ENCODE peak calls at places on chromosomes 7 and 10, in nine cellular contexts. One of them, this sample, is unnamed. For H3K9me3, the result is how much of the 10 kb centered on the place peaks cover.

GRCh38 chr7:144747961-144748360 is 87.9 kb downstream of the TPK1 start:
- DNase-seq in IMR-90: no peak
- DNase-seq in colonic mucosa: no peak
- DNase-seq in pancreas: no peak
- DNase-seq in CD8-positive, alpha-beta memory T cell: no peak
- DNase-seq in effector memory CD4-positive, alpha-beta T cell: no peak
- DNase-seq in PC-3: no peak
- DNase-seq in A549: no peak
- DNase-seq in tibial nerve: no peak
- DNase-seq in this sample: no peak

GRCh38 chr10:115827650-115828049 is 445.4 kb downstream of the GFRA1 start:
- DNase-seq in effector memory CD4-positive, alpha-beta T cell: no peak
- DNase-seq in tibial nerve: no peak
- DNase-seq in CD8-positive, alpha-beta memory T cell: no peak
- DNase-seq in PC-3: no peak
- DNase-seq in A549: no peak
- DNase-seq in IMR-90: peak
- DNase-seq in pancreas: no peak
- DNase-seq in colonic mucosa: no peak
- DNase-seq in this sample: no peak

GRCh38 chr7:1969459-1970284 is 263.1 kb downstream of the MAD1L1 start:
- DNase-seq in CD8-positive, alpha-beta memory T cell: no peak
- DNase-seq in effector memory CD4-positive, alpha-beta T cell: no peak
- DNase-seq in pancreas: peak
- DNase-seq in PC-3: no peak
- DNase-seq in colonic mucosa: no peak
- DNase-seq in tibial nerve: no peak
- DNase-seq in A549: no peak
- DNase-seq in IMR-90: no peak
- DNase-seq in this sample: no peak

GRCh38 chr10:25557136-25557535 is 376.9 kb upstream of the MYO3A start:
- DNase-seq in PC-3: no peak
- DNase-seq in A549: no peak
- DNase-seq in CD8-positive, alpha-beta memory T cell: no peak
- DNase-seq in effector memory CD4-positive, alpha-beta T cell: no peak
- DNase-seq in tibial nerve: no peak
- DNase-seq in pancreas: no peak
- DNase-seq in colonic mucosa: no peak
- DNase-seq in IMR-90: no peak
- DNase-seq in this sample: no peak

GRCh38 chr7:5428470-5429252 is 5.0 kb upstream of the TNRC18 start:
- DNase-seq in PC-3: peak
- DNase-seq in pancreas: peak
- DNase-seq in IMR-90: peak
- DNase-seq in tibial nerve: peak
- DNase-seq in CD8-positive, alpha-beta memory T cell: no peak
- DNase-seq in A549: no peak
- DNase-seq in effector memory CD4-positive, alpha-beta T cell: no peak
- DNase-seq in colonic mucosa: peak
- DNase-seq in this sample: no peak

GRCh38 chr7:47885309-47886000 is 62.8 kb downstream of the PKD1L1 start:
- DNase-seq in colonic mucosa: no peak
- DNase-seq in A549: no peak
- DNase-seq in tibial nerve: no peak
- DNase-seq in IMR-90: no peak
- DNase-seq in effector memory CD4-positive, alpha-beta T cell: no peak
- DNase-seq in PC-3: no peak
- DNase-seq in CD8-positive, alpha-beta memory T cell: no peak
- DNase-seq in pancreas: no peak
- DNase-seq in this sample: no peak

GRCh38 chr7:25940086-25940906 is 211.7 kb upstream of the NFE2L3 start:
- DNase-seq in IMR-90: no peak
- DNase-seq in A549: no peak
- DNase-seq in tibial nerve: no peak
- DNase-seq in CD8-positive, alpha-beta memory T cell: no peak
- DNase-seq in colonic mucosa: no peak
- DNase-seq in pancreas: no peak
- DNase-seq in effector memory CD4-positive, alpha-beta T cell: no peak
- DNase-seq in PC-3: no peak
- DNase-seq in this sample: no peak

GRCh38 chr10:43120948-43121290 is 17.3 kb upstream of the CSGALNACT2 start:
- DNase-seq in IMR-90: peak
- DNase-seq in effector memory CD4-positive, alpha-beta T cell: no peak
- DNase-seq in A549: no peak
- DNase-seq in pancreas: no peak
- DNase-seq in tibial nerve: peak
- DNase-seq in CD8-positive, alpha-beta memory T cell: peak
- DNase-seq in PC-3: no peak
- DNase-seq in colonic mucosa: no peak
- DNase-seq in this sample: no peak

GRCh38 chr7:158044156-158044823 is 543.3 kb downstream of the PTPRN2 start:
- DNase-seq in PC-3: no peak
- DNase-seq in A549: no peak
- DNase-seq in pancreas: no peak
- DNase-seq in colonic mucosa: no peak
- DNase-seq in tibial nerve: no peak
- DNase-seq in CD8-positive, alpha-beta memory T cell: no peak
- DNase-seq in IMR-90: no peak
- DNase-seq in effector memory CD4-positive, alpha-beta T cell: no peak
- DNase-seq in this sample: no peak

GRCh38 chr7:158050441-158051371 is 536.9 kb downstream of the PTPRN2 start:
- DNase-seq in colonic mucosa: no peak
- DNase-seq in IMR-90: no peak
- DNase-seq in PC-3: no peak
- DNase-seq in tibial nerve: no peak
- DNase-seq in pancreas: no peak
- DNase-seq in CD8-positive, alpha-beta memory T cell: no peak
- DNase-seq in effector memory CD4-positive, alpha-beta T cell: no peak
- DNase-seq in A549: no peak
- DNase-seq in this sample: no peak

GRCh38 chr7:158049271-158049670 is 538.4 kb downstream of the PTPRN2 start:
- DNase-seq in A549: no peak
- DNase-seq in pancreas: no peak
- DNase-seq in CD8-positive, alpha-beta memory T cell: no peak
- DNase-seq in effector memory CD4-positive, alpha-beta T cell: no peak
- DNase-seq in PC-3: no peak
- DNase-seq in colonic mucosa: no peak
- DNase-seq in tibial nerve: no peak
- DNase-seq in IMR-90: no peak
- DNase-seq in this sample: no peak

GRCh38 chr7:158048569-158048968 is 539.1 kb downstream of the PTPRN2 start:
- DNase-seq in effector memory CD4-positive, alpha-beta T cell: no peak
- DNase-seq in colonic mucosa: no peak
- DNase-seq in PC-3: no peak
- DNase-seq in pancreas: no peak
- DNase-seq in tibial nerve: no peak
- DNase-seq in CD8-positive, alpha-beta memory T cell: no peak
- DNase-seq in A549: no peak
- DNase-seq in IMR-90: no peak
- DNase-seq in this sample: no peak

DNA sequence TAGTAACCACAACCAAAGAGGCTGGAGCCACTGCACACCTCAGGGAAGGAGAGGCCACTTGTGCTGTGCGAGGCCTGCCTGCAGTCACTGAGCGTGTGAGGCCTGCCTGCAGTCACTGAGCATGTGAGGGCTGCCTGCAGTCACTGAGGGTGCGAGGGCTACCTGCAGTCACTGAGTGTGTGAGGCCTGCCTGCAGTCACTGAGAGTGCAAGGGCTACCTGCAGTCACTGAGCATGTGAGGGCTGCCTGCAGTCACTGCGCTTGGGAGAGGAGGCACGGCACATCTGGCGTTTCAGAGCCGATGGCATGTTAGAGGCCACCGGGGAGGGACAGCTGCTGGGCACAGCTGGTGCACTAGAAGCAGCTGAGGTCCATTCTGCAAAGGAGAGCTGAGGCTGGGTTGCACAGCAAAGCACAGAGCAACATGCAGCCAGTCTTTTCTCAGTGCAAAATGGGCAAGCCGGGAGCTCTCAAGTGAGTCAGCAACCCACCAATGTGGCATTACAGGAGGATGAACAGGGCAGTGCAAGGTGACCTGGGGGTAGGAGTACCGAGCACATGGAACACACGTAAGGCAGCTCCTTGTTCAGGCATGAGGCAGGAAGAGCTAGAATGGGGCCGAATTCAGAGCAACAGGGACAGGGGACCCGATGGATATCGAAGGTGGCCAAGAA is 540.1 kb downstream of the PTPRN2 start:
- DNase-seq in IMR-90: no peak
- DNase-seq in tibial nerve: no peak
- DNase-seq in A549: no peak
- DNase-seq in pancreas: no peak
- DNase-seq in PC-3: no peak
- DNase-seq in colonic mucosa: no peak
- DNase-seq in CD8-positive, alpha-beta memory T cell: no peak
- DNase-seq in effector memory CD4-positive, alpha-beta T cell: no peak
- DNase-seq in this sample: no peak
- H3K9me3 ChIP-seq in IMR-90: under half
- H3K9me3 ChIP-seq in tibial nerve: under half
- H3K9me3 ChIP-seq in A549: under half
- H3K9me3 ChIP-seq in pancreas: under half
- H3K9me3 ChIP-seq in PC-3: under half
- H3K9me3 ChIP-seq in colonic mucosa: under half
- H3K9me3 ChIP-seq in CD8-positive, alpha-beta memory T cell: under half
- H3K9me3 ChIP-seq in effector memory CD4-positive, alpha-beta T cell: under half
- H3K9me3 ChIP-seq in this sample: under half

GRCh38 chr7:4297843-4298219 is 384.3 kb upstream of the FOXK1 start:
- DNase-seq in effector memory CD4-positive, alpha-beta T cell: no peak
- DNase-seq in IMR-90: no peak
- DNase-seq in pancreas: no peak
- DNase-seq in tibial nerve: no peak
- DNase-seq in CD8-positive, alpha-beta memory T cell: peak
- DNase-seq in A549: no peak
- DNase-seq in PC-3: no peak
- DNase-seq in colonic mucosa: no peak
- DNase-seq in this sample: no peak

GRCh38 chr7:4302203-4302905 is 379.7 kb upstream of the FOXK1 start:
- DNase-seq in tibial nerve: no peak
- DNase-seq in colonic mucosa: no peak
- DNase-seq in A549: no peak
- DNase-seq in effector memory CD4-positive, alpha-beta T cell: no peak
- DNase-seq in PC-3: no peak
- DNase-seq in IMR-90: no peak
- DNase-seq in CD8-positive, alpha-beta memory T cell: no peak
- DNase-seq in pancreas: no peak
- DNase-seq in this sample: no peak

GRCh38 chr7:4299431-4299830 is 382.7 kb upstream of the FOXK1 start:
- DNase-seq in IMR-90: no peak
- DNase-seq in A549: no peak
- DNase-seq in CD8-positive, alpha-beta memory T cell: peak
- DNase-seq in tibial nerve: no peak
- DNase-seq in PC-3: no peak
- DNase-seq in pancreas: no peak
- DNase-seq in effector memory CD4-positive, alpha-beta T cell: no peak
- DNase-seq in colonic mucosa: no peak
- DNase-seq in this sample: peak

GRCh38 chr7:4297165-4297842 is 384.8 kb upstream of the FOXK1 start:
- DNase-seq in CD8-positive, alpha-beta memory T cell: peak
- DNase-seq in pancreas: no peak
- DNase-seq in tibial nerve: no peak
- DNase-seq in A549: no peak
- DNase-seq in PC-3: no peak
- DNase-seq in IMR-90: no peak
- DNase-seq in effector memory CD4-positive, alpha-beta T cell: no peak
- DNase-seq in colonic mucosa: no peak
- DNase-seq in this sample: no peak
- H3K9me3 ChIP-seq in CD8-positive, alpha-beta memory T cell: under half
- H3K9me3 ChIP-seq in pancreas: under half
- H3K9me3 ChIP-seq in tibial nerve: under half
- H3K9me3 ChIP-seq in A549: under half
- H3K9me3 ChIP-seq in PC-3: under half
- H3K9me3 ChIP-seq in IMR-90: under half
- H3K9me3 ChIP-seq in effector memory CD4-positive, alpha-beta T cell: under half
- H3K9me3 ChIP-seq in colonic mucosa: under half
- H3K9me3 ChIP-seq in this sample: under half

GRCh38 chr7:131302876-131303707 is 24.6 kb upstream of the MKLN1 start:
- DNase-seq in PC-3: peak
- DNase-seq in effector memory CD4-positive, alpha-beta T cell: no peak
- DNase-seq in A549: peak
- DNase-seq in tibial nerve: no peak
- DNase-seq in pancreas: no peak
- DNase-seq in colonic mucosa: peak
- DNase-seq in IMR-90: peak
- DNase-seq in CD8-positive, alpha-beta memory T cell: peak
- DNase-seq in this sample: peak

GRCh38 chr7:131306777-131307176 is 20.9 kb upstream of the MKLN1 start:
- DNase-seq in A549: no peak
- DNase-seq in CD8-positive, alpha-beta memory T cell: no peak
- DNase-seq in PC-3: no peak
- DNase-seq in tibial nerve: no peak
- DNase-seq in pancreas: no peak
- DNase-seq in colonic mucosa: no peak
- DNase-seq in IMR-90: no peak
- DNase-seq in effector memory CD4-positive, alpha-beta T cell: no peak
- DNase-seq in this sample: no peak

GRCh38 chr7:131305152-131305551 is 22.5 kb upstream of the MKLN1 start:
- DNase-seq in effector memory CD4-positive, alpha-beta T cell: no peak
- DNase-seq in colonic mucosa: no peak
- DNase-seq in pancreas: no peak
- DNase-seq in CD8-positive, alpha-beta memory T cell: no peak
- DNase-seq in IMR-90: no peak
- DNase-seq in PC-3: no peak
- DNase-seq in tibial nerve: no peak
- DNase-seq in A549: no peak
- DNase-seq in this sample: no peak

GRCh38 chr7:131302453-131302852 is 25.2 kb upstream of the MKLN1 start:
- DNase-seq in A549: no peak
- DNase-seq in effector memory CD4-positive, alpha-beta T cell: no peak
- DNase-seq in colonic mucosa: no peak
- DNase-seq in PC-3: no peak
- DNase-seq in pancreas: no peak
- DNase-seq in CD8-positive, alpha-beta memory T cell: no peak
- DNase-seq in IMR-90: no peak
- DNase-seq in tibial nerve: no peak
- DNase-seq in this sample: no peak

DNA sequence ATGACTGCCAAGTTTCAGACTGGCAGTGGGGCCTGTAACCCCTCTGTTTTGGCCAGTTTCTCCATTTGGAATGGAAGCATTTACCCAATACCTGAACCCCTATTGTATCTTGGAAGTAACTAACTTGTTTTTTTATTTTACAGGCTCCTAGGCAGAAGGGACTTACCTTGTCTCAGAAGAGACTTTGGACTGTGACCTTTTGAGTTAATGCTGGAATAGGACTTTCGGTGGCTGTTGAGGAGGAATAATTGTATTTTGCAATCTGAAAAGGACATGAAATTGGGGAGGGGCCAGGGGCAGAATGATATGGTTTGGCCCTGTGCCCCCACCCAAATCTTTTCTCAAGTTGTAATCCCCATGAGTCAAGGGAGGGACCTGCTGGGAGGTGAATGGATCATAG is 20.0 kb upstream of the MKLN1 start:
- DNase-seq in tibial nerve: no peak
- DNase-seq in A549: no peak
- DNase-seq in PC-3: no peak
- DNase-seq in pancreas: no peak
- DNase-seq in effector memory CD4-positive, alpha-beta T cell: no peak
- DNase-seq in CD8-positive, alpha-beta memory T cell: no peak
- DNase-seq in colonic mucosa: no peak
- DNase-seq in IMR-90: no peak
- DNase-seq in this sample: no peak
- H3K9me3 ChIP-seq in tibial nerve: under half
- H3K9me3 ChIP-seq in A549: under half
- H3K9me3 ChIP-seq in PC-3: under half
- H3K9me3 ChIP-seq in pancreas: under half
- H3K9me3 ChIP-seq in effector memory CD4-positive, alpha-beta T cell: under half
- H3K9me3 ChIP-seq in CD8-positive, alpha-beta memory T cell: under half
- H3K9me3 ChIP-seq in colonic mucosa: under half
- H3K9me3 ChIP-seq in IMR-90: under half
- H3K9me3 ChIP-seq in this sample: under half

DNA sequence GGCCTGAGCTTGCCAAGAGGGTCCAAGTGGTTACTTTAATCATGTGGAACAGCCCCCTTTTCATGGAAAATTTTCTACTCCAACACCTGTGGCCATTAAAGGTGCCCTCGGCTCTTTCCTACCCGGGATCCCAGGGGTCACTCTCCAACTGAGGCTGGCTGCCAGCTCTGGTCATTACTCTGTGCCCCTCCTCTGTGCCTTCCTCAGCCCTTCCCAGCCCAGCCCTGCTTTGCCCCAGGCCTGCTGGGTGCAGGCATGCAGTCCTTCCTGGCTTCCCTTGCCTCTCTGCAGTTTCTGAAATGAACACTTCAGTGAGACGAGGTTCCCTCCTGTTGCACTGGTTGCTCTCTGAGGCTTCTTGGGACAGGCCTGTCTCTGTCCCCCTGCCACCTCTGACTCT is 951.1 kb upstream of the ZNF722 start:
- DNase-seq in PC-3: no peak
- DNase-seq in pancreas: no peak
- DNase-seq in IMR-90: no peak
- DNase-seq in effector memory CD4-positive, alpha-beta T cell: no peak
- DNase-seq in CD8-positive, alpha-beta memory T cell: no peak
- DNase-seq in tibial nerve: no peak
- DNase-seq in colonic mucosa: no peak
- DNase-seq in A549: no peak
- DNase-seq in this sample: no peak
- H3K9me3 ChIP-seq in PC-3: under half
- H3K9me3 ChIP-seq in pancreas: under half
- H3K9me3 ChIP-seq in IMR-90: half or more
- H3K9me3 ChIP-seq in effector memory CD4-positive, alpha-beta T cell: under half
- H3K9me3 ChIP-seq in CD8-positive, alpha-beta memory T cell: under half
- H3K9me3 ChIP-seq in tibial nerve: under half
- H3K9me3 ChIP-seq in colonic mucosa: under half
- H3K9me3 ChIP-seq in A549: under half
- H3K9me3 ChIP-seq in this sample: half or more